ENCODE peak calls at places on chromosome 15, in six cellular contexts. S is AG04450, D is choroid plexus epithelial cell, B is heart left ventricle, O is GM13977, L is upper lobe of right lung. E is an unnamed sample.

GRCh38 chr15:81386947-81387346 is 12.9 kb upstream of the TMC3 start:
- DNase-seq in L (no peak), D (peak), B (no peak), O (no peak), S (no peak), E (no peak)

GRCh38 chr15:41806291-41807181 is 21.4 kb upstream of the JMJD7 start:
- DNase-seq in B (peak), L (no peak), D (peak), S (no peak), O (no peak), E (no peak)

GRCh38 chr15:58506064-58506490 is 74.3 kb downstream of the LIPC start:
- DNase-seq in S (no peak), D (no peak), O (no peak), L (no peak), B (no peak), E (no peak)

GRCh38 chr15:61025283-61025682 is 203.8 kb downstream of the RORA start:
- DNase-seq in L (no peak), S (no peak), O (no peak), B (no peak), D (no peak), E (no peak)

GRCh38 chr15:63287109-63287508 is 9.7 kb downstream of the APH1B start:
- DNase-seq in S (no peak), O (no peak), L (no peak), D (peak), B (no peak), E (no peak)

GRCh38 chr15:44207643-44208042 is 12.6 kb upstream of the FRMD5 start:
- DNase-seq in O (no peak), B (no peak), L (no peak), D (peak), S (peak), E (no peak)

GRCh38 chr15:79322945-79323344 is 12.0 kb downstream of the TMED3 start:
- DNase-seq in D (no peak), B (no peak), L (no peak), O (no peak), S (no peak), E (no peak)

GRCh38 chr15:72227720-72228119 is 3.3 kb downstream of the PKM start:
- DNase-seq in S (no peak), O (no peak), L (no peak), D (no peak), B (no peak), E (peak)

GRCh38 chr15:87755226-87755625 is 501.3 kb downstream of the NTRK3 start:
- DNase-seq in O (no peak), B (no peak), D (no peak), S (no peak), L (no peak), E (no peak)

GRCh38 chr15:37260255-37260654 is 159.9 kb upstream of the MEIS2 start:
- DNase-seq in D (no peak), S (no peak), O (no peak), L (no peak), B (no peak), E (no peak)

GRCh38 chr15:74892931-74893330 is 3.1 kb downstream of the MPI start:
- DNase-seq in D (no peak), S (no peak), O (no peak), L (no peak), B (no peak), E (no peak)

GRCh38 chr15:68307131-68307928 is 29.8 kb downstream of the FEM1B start:
- DNase-seq in D (no peak), S (no peak), L (no peak), O (peak), B (no peak), E (no peak)

GRCh38 chr15:88920186-88920891 is 7.2 kb upstream of the MFGE8 start:
- DNase-seq in O (no peak), L (no peak), B (no peak), S (no peak), D (peak), E (no peak)

DNA sequence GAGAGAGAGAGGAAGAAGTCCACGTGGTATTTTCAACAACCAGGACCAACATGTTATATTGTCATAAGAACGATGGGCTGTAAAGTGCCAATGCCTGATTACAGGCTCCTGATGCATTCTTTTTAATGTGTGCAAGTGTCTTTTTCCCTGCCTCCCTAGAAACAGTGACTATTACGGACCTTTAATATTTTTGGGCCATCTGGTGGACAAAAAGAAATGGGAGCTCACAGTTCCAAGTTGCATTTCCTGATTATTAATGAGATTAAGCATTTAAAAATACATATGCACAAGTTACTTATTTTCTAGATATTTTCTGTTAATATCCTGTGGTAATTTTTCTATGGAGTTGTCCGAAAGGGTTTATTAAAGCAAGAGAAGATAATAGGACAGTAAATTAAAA is 530.2 kb downstream of the NR2F2 start:
- DNase-seq in D (peak), L (no peak), S (no peak), B (no peak), O (no peak), E (no peak)
- TF ChIP-seq CTCF in D (peak), L (no peak), S (no peak), B (no peak), O (no peak), E (no peak)

DNA sequence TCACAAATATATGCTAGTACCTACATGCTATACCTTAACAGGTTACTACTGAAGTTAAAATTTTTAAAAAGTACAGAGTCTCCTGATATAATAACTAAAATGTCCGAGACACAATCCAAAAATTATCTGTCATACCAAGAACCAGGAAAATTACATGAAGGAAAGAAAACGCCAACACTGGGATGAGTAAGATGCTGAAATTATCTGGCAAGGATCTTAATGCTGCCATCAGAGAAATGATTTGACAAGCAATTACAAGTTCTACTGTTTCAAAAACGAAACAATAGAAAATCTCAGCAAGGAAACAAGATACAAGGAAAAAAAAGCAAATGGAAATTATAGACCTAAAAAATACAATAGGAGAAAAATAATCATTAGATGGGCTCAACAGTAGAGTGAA is 92.5 kb downstream of the UBE3A start:
- DNase-seq in D (no peak), L (no peak), B (no peak), S (no peak), O (no peak), E (no peak)
- TF ChIP-seq CTCF in D (no peak), L (no peak), B (no peak), S (no peak), O (no peak), E (no peak)

GRCh38 chr15:31366169-31366734 is 39.6 kb downstream of the KLF13 start:
- DNase-seq in O (no peak), S (no peak), L (peak), D (peak), B (peak), E (peak)
- TF ChIP-seq CTCF in O (no peak), S (no peak), L (peak), D (peak), B (no peak), E (peak)

DNA sequence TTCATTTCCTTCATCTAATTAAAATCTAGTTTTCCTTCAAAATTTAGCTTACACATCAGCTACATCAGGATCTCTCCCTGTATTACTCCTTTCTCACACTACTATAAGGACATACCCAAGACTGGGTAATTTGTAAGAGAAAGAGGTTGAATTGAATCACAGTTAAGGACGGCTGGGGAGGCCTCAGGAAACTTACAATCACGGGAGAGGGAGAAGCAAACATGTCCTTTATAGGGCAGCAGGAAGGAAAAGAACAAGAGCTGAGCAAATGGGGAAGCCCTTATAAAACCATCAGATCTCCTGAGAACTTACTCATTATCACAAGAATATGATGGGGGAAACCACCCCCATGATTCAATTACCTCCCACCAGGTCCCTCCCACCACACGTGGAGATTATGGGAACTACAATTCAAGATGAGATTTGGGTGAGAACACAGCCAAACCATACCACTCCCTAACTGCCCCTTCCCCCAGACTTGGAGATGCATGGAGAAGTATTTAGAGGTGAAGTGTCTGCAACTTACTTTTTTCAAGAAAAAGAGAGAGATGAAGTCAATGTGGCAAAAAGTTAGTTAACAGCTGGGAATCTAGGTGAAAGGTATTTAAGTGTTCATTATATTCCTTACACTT is 21.3 kb downstream of the PRTG start:
- DNase-seq in D (no peak), O (no peak), L (no peak), S (no peak), B (no peak), E (peak)
- TF ChIP-seq CTCF in D (no peak), O (no peak), L (no peak), S (no peak), B (no peak), E (no peak)

GRCh38 chr15:48811325-48811938 is 563 bp upstream of the CEP152 start:
- DNase-seq in L (no peak), O (no peak), S (no peak), B (no peak), D (no peak), E (peak)
- TF ChIP-seq CTCF in L (no peak), O (no peak), S (peak), B (no peak), D (peak), E (no peak)

DNA sequence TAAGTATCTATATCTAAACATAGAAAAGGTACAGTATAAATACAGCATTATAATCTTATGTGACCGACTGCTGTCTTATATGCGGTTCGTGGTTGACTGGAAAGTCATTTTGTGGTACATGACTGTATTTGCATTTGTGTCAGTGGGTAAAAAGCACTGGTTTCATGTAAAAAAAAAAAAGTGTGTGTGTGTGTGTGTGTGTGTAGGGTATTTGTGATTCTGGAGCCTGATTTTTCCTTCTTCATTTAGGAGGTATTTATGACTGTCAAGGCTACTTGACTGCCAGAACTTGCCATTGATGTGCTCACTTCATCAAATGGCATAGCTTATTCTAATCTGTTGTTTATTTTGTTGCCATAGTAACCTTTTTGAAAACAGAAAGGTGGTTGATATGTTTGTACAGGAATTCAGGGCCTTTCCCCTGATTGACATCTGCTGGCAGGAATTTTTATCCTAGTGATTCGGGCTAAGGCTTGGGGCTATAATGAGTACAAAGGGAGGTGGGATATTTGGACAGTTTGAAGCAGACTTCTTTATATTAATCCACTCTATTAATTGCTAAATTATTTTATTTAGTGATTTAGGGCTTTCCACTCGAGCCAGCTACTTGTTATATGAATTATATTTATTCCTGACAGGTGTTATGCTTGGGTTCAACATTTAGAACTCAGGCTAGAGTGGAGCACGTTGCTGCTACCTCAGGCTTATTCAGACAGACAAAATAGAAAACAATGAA is 63.4 kb downstream of the AKAP13 start:
- DNase-seq in B (no peak), O (no peak), D (peak), L (no peak), S (no peak), E (peak)
- TF ChIP-seq CTCF in B (no peak), O (no peak), D (no peak), L (no peak), S (no peak), E (no peak)

GRCh38 chr15:39058371-39059131 is 493.9 kb upstream of the RASGRP1 start:
- DNase-seq in B (no peak), D (no peak), L (no peak), S (no peak), O (no peak), E (no peak)
- TF ChIP-seq CTCF in B (no peak), D (no peak), L (no peak), S (no peak), O (no peak), E (no peak)

GRCh38 chr15:90666135-90666909 is 50.8 kb upstream of the BLM start:
- DNase-seq in S (no peak), L (peak), O (no peak), D (no peak), B (no peak), E (no peak)

GRCh38 chr15:90660195-90660995 is 56.8 kb upstream of the BLM start:
- DNase-seq in D (peak), B (peak), O (peak), S (peak), L (peak), E (peak)

GRCh38 chr15:90665288-90666134 is 51.6 kb upstream of the BLM start:
- DNase-seq in B (peak), D (peak), L (peak), S (no peak), O (peak), E (peak)

GRCh38 chr15:90667063-90667754 is 49.9 kb upstream of the BLM start:
- DNase-seq in S (no peak), L (peak), O (no peak), D (no peak), B (no peak), E (no peak)

DNA sequence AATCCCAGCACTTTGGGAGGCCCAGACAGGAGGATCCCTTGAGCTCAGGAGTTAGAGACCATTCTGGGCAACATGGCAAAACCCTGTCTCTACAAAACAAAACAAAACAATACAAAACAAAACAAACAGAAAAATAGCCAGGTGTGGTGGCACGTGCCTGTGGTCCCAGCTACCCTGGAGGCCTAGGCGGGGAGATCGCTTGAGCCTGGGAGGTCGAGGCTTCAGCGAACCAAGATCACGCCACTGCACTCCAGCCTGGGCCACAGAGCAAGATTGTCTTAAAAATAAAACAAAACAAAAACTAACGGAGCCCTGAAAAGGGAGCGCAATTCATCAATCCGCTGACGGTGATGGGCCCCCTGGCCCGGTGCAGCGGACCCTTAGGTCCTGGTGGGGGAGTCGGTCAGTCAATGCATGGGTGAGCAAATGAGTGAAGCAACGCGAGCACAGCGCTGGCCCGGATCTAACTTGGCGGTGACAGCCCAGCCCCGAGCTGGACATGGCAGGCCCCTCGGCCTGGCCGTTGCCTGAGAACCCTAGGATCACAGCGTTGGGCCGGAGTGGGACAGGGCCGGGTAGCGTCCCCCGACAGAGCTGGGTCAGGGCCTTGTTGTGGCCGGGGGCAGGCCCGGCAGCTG is 52.4 kb upstream of the BLM start:
- DNase-seq in B (peak), S (no peak), L (peak), O (no peak), D (peak), E (no peak)
- TF ChIP-seq CTCF in B (no peak), S (peak), L (peak), O (no peak), D (peak), E (no peak)

E was measured in activated CD8-positive, alpha-beta T cell treated with anti-CD3 and anti-CD28 coated beads for 36 hours.